ENCODE peak calls at places on chromosomes 5 and 9, in five cellular contexts. E is body of pancreas, F is caudate nucleus, A is mammary epithelial cell, H is psoas muscle. P is an unnamed sample.

GRCh38 chr5:169433221-169433651 is 132.3 kb upstream of the SLIT3 start:
- DNase-seq in E (no peak), F (no peak), A (no peak), H (no peak), P (no peak)

GRCh38 chr5:117131048-117131679 is 556.5 kb upstream of the SEMA6A start:
- DNase-seq in E (no peak), F (no peak), A (peak; percentile 61), H (no peak), P (no peak)

GRCh38 chr5:174084691-174085154 is 39.2 kb downstream of the NSG2 start:
- DNase-seq in E (no peak), F (no peak), A (no peak), H (no peak), P (no peak)

GRCh38 chr5:133780619-133781280 is 168.4 kb upstream of the FSTL4 start:
- DNase-seq in E (no peak), F (no peak), A (no peak), H (peak; percentile 26), P (no peak)

GRCh38 chr9:125682340-125682739 is 24.7 kb downstream of the MAPKAP1 start:
- DNase-seq in E (no peak), F (no peak), A (no peak), H (no peak), P (no peak)

GRCh38 chr5:124747770-124748686 is 1.6 kb upstream of the ZNF608 start:
- DNase-seq in E (no peak), F (peak; percentile 20), A (peak; percentile 5), H (no peak), P (no peak)

GRCh38 chr9:135032041-135032835 is 55.2 kb upstream of the OLFM1 start:
- DNase-seq in E (no peak), F (no peak), A (no peak), H (no peak), P (no peak)

GRCh38 chr9:109600142-109600541 is 102.0 kb upstream of the PTPN3 start:
- DNase-seq in E (no peak), F (no peak), A (peak; percentile 63), H (no peak), P (peak; percentile 91)

GRCh38 chr5:68271124-68271523 is 55.6 kb downstream of the PIK3R1 start:
- DNase-seq in E (no peak), F (no peak), A (no peak), H (no peak), P (no peak)

GRCh38 chr9:120532475-120532874 is 47.5 kb downstream of the CDK5RAP2 start:
- DNase-seq in E (peak; percentile 15), F (no peak), A (peak; percentile 89), H (peak; percentile 62), P (peak; percentile 1)

GRCh38 chr9:129109952-129110739 is 447 bp downstream of the CRAT start:
- DNase-seq in E (peak; percentile 41), F (no peak), A (no peak), H (peak; percentile 57), P (no peak)

GRCh38 chr5:59241119-59241518 is 652.4 kb downstream of the PDE4D start:
- DNase-seq in E (no peak), F (no peak), A (no peak), H (no peak), P (no peak)

GRCh38 chr5:64628901-64629300 is 61.4 kb upstream of the SHISAL2B start:
- DNase-seq in E (no peak), F (no peak), A (no peak), H (no peak), P (no peak)

GRCh38 chr5:174317261-174317894 is 271.9 kb downstream of the NSG2 start:
- DNase-seq in E (peak; percentile 51), F (peak; percentile 34), A (peak; percentile 29), H (no peak), P (peak; percentile 32)

GRCh38 chr5:59517926-59518585 is 375.5 kb downstream of the PDE4D start:
- DNase-seq in E (no peak), F (no peak), A (peak; percentile 61), H (no peak), P (peak; percentile 74)

GRCh38 chr5:89289604-89290003 is 406.6 kb upstream of the MEF2C start:
- DNase-seq in E (no peak), F (no peak), A (no peak), H (no peak), P (peak; percentile 51)

GRCh38 chr5:8892931-8893330 is 652.9 kb downstream of the SEMA5A start:
- DNase-seq in E (no peak), F (no peak), A (no peak), H (no peak), P (no peak)

GRCh38 chr9:114016101-114016500 is 62.0 kb downstream of the AMBP start:
- DNase-seq in E (peak; percentile 3), F (no peak), A (no peak), H (no peak), P (no peak)

GRCh38 chr9:121529237-121529987 is 29.8 kb upstream of the GGTA1 start:
- DNase-seq in E (peak; percentile 85), F (no peak), A (peak; percentile 77), H (peak; percentile 95), P (peak; percentile 90)

GRCh38 chr9:98228392-98229089 is 26.9 kb downstream of the TBC1D2 start:
- DNase-seq in E (no peak), F (no peak), A (no peak), H (no peak), P (no peak)

GRCh38 chr5:172901012-172901780 is 58.0 kb upstream of the RPL26L1 start:
- DNase-seq in E (peak; percentile 95), F (no peak), A (no peak), H (peak; percentile 72), P (peak; percentile 94)

GRCh38 chr5:80964919-80965318 is 4.8 kb downstream of the RASGRF2 start:
- DNase-seq in E (no peak), F (no peak), A (no peak), H (no peak), P (no peak)

GRCh38 chr9:71965403-71965802 is 54.0 kb downstream of the C9orf85 start:
- DNase-seq in E (no peak), F (no peak), A (no peak), H (no peak), P (no peak)

DNA sequence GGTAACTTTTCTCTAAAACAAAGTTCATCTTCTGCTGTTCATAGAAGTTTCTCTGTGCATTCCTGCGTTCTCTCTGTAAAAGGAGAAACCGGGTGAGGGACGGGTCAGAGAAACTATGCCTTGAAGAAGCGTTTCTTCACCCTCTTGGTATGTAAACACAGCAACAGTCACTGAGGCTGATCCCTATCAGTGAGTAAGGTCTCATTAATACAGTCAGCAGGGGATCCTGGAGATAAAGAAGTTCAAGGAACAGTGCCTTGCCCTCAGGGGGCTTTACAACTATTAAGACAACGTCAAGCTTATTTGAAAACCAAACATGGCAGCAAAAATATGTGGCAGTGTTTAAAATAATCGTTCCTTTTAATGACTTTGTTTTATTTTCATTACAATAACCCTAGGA is 202.9 kb upstream of the IL12B start:
- DNase-seq in E (no peak), F (no peak), A (peak; percentile 57), H (no peak), P (peak; percentile 83)
- H3K27ac ChIP-seq in E (no peak overlapping the region), F (no peak overlapping the region), A (no peak overlapping the region), H (no peak overlapping the region), P (no peak overlapping the region)

GRCh38 chr5:175328176-175328575 is 115.8 kb downstream of the DRD1 start:
- DNase-seq in E (no peak), F (no peak), A (no peak), H (no peak), P (no peak)
- H3K27ac ChIP-seq in E (no peak overlapping the region), F (no peak overlapping the region), A (no peak overlapping the region), H (no peak overlapping the region), P (no peak overlapping the region)

DNA sequence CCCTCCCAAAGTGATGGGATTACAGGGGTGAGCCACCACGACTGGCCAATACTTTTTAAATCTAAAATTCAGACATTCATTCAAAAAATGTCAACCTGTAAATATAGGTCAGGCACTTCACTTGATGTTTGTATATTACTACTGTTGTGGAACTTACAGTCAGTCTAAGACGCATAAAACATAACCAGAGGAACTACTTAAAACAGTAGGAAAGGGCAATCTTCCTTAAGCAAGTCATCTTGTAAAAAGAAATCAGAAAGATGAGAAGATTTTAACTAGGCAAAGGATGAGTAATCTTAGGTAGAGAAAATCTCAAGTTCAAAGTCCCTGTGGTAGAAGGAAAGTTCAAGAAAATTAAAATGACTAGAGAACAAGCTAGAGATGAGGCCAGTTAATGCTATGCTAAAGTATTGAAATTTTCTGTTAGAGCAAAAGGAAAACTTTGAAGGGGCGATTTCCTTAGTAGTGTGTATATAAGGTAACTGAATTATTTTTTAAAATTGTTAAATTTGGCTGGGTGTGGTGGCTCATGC is 152.4 kb downstream of the RAPGEF6 start:
- DNase-seq in E (no peak), F (no peak), A (no peak), H (no peak), P (no peak)
- H3K27ac ChIP-seq in E (no peak overlapping the region), F (no peak overlapping the region), A (no peak overlapping the region), H (no peak overlapping the region), P (no peak overlapping the region)

GRCh38 chr9:136720887-136721338 is 8.5 kb downstream of the DIPK1B start:
- DNase-seq in E (no peak), F (no peak), A (no peak), H (no peak), P (no peak)

GRCh38 chr9:136722969-136723356 is 10.6 kb downstream of the DIPK1B start:
- DNase-seq in E (peak; percentile 37), F (no peak), A (no peak), H (no peak), P (no peak)

GRCh38 chr9:136720251-136720886 is 8.0 kb downstream of the DIPK1B start:
- DNase-seq in E (no peak), F (no peak), A (no peak), H (no peak), P (no peak)

GRCh38 chr9:136722093-136722968 is 10.0 kb downstream of the DIPK1B start:
- DNase-seq in E (no peak), F (no peak), A (no peak), H (no peak), P (no peak)

GRCh38 chr9:136721339-136722092 is 9.1 kb downstream of the DIPK1B start:
- DNase-seq in E (peak; percentile 38), F (no peak), A (peak; percentile 71), H (peak; percentile 55), P (peak; percentile 78)
- H3K27ac ChIP-seq in E (no peak overlapping the region), F (no peak overlapping the region), A (no peak overlapping the region), H (no peak overlapping the region), P (no peak overlapping the region)

DNA sequence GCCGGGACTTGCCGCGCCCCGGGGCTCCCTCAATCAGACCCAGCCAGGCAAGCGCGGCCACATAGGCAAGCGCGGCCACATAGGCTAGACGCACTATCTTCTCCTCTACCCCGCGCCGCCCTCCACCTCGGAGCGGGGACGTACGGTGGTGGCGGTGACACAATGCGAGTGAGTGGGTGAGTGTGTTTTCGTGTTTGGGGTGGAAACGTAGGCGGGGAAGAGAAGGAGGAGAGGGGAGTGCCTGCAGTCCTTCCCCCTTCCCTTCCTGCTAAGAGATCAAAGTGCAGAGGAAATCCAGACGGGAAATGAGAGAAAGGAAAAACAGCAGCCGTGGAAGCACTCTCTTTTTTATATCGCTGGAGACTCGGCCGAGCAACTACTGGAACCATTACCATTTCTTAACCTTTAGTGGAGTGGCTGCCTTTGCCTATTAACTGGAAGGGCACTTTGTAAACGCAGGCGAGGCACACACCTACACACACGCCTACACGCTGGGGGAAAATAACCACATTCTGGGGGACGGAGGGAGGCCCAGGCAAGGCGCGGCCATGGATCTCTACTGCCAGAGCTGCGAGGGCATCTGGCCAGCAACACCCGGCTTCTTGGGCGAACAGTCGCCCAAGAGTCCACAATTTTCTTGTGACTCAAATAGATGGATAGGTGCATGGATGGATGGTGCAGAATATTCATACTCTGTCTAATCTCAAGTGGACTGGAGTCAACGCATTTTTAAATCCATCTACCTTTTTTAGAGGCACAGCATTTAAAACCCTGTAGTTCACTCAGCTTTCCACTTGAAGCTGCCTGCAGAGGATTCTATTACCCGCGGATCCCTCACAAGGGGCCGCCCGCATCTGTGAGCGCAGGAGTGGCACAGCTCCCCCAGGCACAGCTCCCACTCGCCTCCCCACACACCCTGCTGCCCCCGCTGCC is 2.1 kb downstream of the EDIL3 start:
- DNase-seq in E (peak; percentile 21), F (no peak), A (peak; percentile 66), H (peak; percentile 16), P (peak; percentile 59)
- H3K27ac ChIP-seq in E (no peak overlapping the region), F (peak overlapping the region; percentile 92), A (no peak overlapping the region), H (no peak overlapping the region), P (peak overlapping the region; percentile 91)

P was measured in brain microvascular endothelial cell.